ENCODE peak calls at places on chromosomes 4 and X, in ten cellular contexts. U, T, O, Z, W, H, R, S, Y and N are unnamed samples. For H3K36me3 and H3K27me3, the result is how much of the 10 kb centered on the place peaks cover.

GRCh38 chr4:123555500-123556273 is 159.1 kb downstream of the SPRY1 start:
- DNase-seq in U (peak), T (no peak), O (peak), Z (peak), W (no peak), H (peak), R (no peak), S (peak), Y (peak), N (peak)

GRCh38 chr4:173328236-173328901 is 5.8 kb downstream of the HMGB2 start:
- DNase-seq in U (no peak), T (no peak), O (no peak), Z (no peak), W (no peak), H (peak), R (no peak), S (no peak), Y (no peak), N (no peak)

GRCh38 chr4:119627267-119628190 is 1.1 kb downstream of the PDE5A start:
- DNase-seq in U (peak), T (peak), O (peak), Z (peak), W (peak), H (peak), R (peak), S (peak), Y (peak), N (no peak)

GRCh38 chr4:47640911-47641310 is 155.8 kb downstream of the ATP10D start:
- DNase-seq in U (no peak), T (no peak), O (no peak), Z (no peak), W (no peak), H (peak), R (no peak), S (no peak), Y (no peak), N (no peak)

GRCh38 chr4:156799121-156799589 is 172.4 kb downstream of the PDGFC start:
- DNase-seq in U (no peak), T (no peak), O (no peak), Z (no peak), W (no peak), H (peak), R (no peak), S (no peak), Y (no peak), N (no peak)

GRCh38 chrX:37746268-37746931 is 33.5 kb upstream of the CYBB start:
- DNase-seq in U (no peak), T (no peak), O (no peak), Z (no peak), W (no peak), H (no peak), R (no peak), S (no peak), Y (no peak), N (no peak)

GRCh38 chr4:71187399-71188196 is 151.2 kb upstream of the SLC4A4 start:
- DNase-seq in U (peak), T (no peak), O (peak), Z (no peak), W (no peak), H (peak), R (peak), S (peak), Y (peak), N (no peak)

GRCh38 chr4:163448541-163449203 is 24.9 kb downstream of the TKTL2 start:
- DNase-seq in U (no peak), T (no peak), O (no peak), Z (peak), W (no peak), H (peak), R (no peak), S (no peak), Y (no peak), N (no peak)

GRCh38 chr4:8215001-8215427 is 15.9 kb downstream of the SH3TC1 start:
- DNase-seq in U (no peak), T (no peak), O (peak), Z (no peak), W (no peak), H (peak), R (no peak), S (no peak), Y (no peak), N (peak)

GRCh38 chr4:26522478-26522877 is 32.2 kb upstream of the CCKAR start:
- DNase-seq in U (no peak), T (no peak), O (no peak), Z (no peak), W (no peak), H (peak), R (no peak), S (no peak), Y (no peak), N (peak)

GRCh38 chr4:108416831-108417230 is 203.5 kb upstream of the RPL34 start:
- DNase-seq in U (no peak), T (no peak), O (no peak), Z (no peak), W (no peak), H (no peak), R (no peak), S (no peak), Y (no peak), N (no peak)

GRCh38 chr4:147760176-147760575 is 28.3 kb downstream of the ARHGAP10 start:
- DNase-seq in U (no peak), T (no peak), O (no peak), Z (no peak), W (no peak), H (no peak), R (no peak), S (no peak), Y (no peak), N (no peak)

GRCh38 chr4:48698029-48698901 is 81.8 kb downstream of the FRYL start:
- DNase-seq in U (peak), T (peak), O (peak), Z (peak), W (no peak), H (peak), R (no peak), S (peak), Y (peak), N (no peak)

GRCh38 chrX:71017396-71017939 is 50.7 kb downstream of the SNX12 start:
- DNase-seq in U (no peak), T (no peak), O (no peak), Z (peak), W (no peak), H (peak), R (no peak), S (no peak), Y (no peak), N (peak)

GRCh38 chr4:127783026-127783769 is 1.1 kb downstream of the HSPA4L start:
- DNase-seq in U (peak), T (peak), O (peak), Z (peak), W (peak), H (peak), R (no peak), S (peak), Y (peak), N (no peak)

GRCh38 chr4:41256740-41257256 is at the start of gene UCHL1:
- DNase-seq in U (no peak), T (no peak), O (no peak), Z (peak), W (peak), H (peak), R (no peak), S (peak), Y (peak), N (no peak)

GRCh38 chr4:77433102-77433733 is 172.4 kb upstream of the CXCL13 start:
- DNase-seq in U (peak), T (peak), O (no peak), Z (peak), W (peak), H (peak), R (no peak), S (no peak), Y (no peak), N (no peak)

GRCh38 chr4:89410687-89411086 is 103.1 kb upstream of the GPRIN3 start:
- DNase-seq in U (no peak), T (no peak), O (no peak), Z (peak), W (no peak), H (peak), R (no peak), S (no peak), Y (no peak), N (peak)

GRCh38 chrX:106243376-106243775 is 75.3 kb downstream of the PWWP3B start:
- DNase-seq in U (no peak), T (no peak), O (no peak), Z (no peak), W (no peak), H (no peak), R (no peak), S (no peak), Y (no peak), N (no peak)

GRCh38 chrX:55754861-55755294 is 37.3 kb downstream of the RRAGB start:
- DNase-seq in U (no peak), T (no peak), O (no peak), Z (no peak), W (no peak), H (no peak), R (no peak), S (no peak), Y (no peak), N (no peak)

GRCh38 chr4:55330241-55330640 is 15.8 kb upstream of the SRD5A3 start:
- DNase-seq in U (no peak), T (no peak), O (no peak), Z (no peak), W (no peak), H (no peak), R (no peak), S (no peak), Y (no peak), N (no peak)

GRCh38 chrX:25156323-25156722 is 140.6 kb upstream of the ARX start:
- DNase-seq in U (no peak), T (no peak), O (no peak), Z (peak), W (no peak), H (no peak), R (no peak), S (no peak), Y (no peak), N (peak)

GRCh38 chrX:53126377-53126776 is 32.4 kb downstream of the KANTR start:
- DNase-seq in U (no peak), T (no peak), O (no peak), Z (no peak), W (no peak), H (no peak), R (no peak), S (no peak), Y (no peak), N (no peak)
- TF ChIP-seq CTCF in U (no peak), T (no peak), O (no peak), Z (no peak), W (no peak), H (no peak), R (no peak), S (no peak), Y (no peak), N (no peak)

GRCh38 chr4:105710678-105711077 is 2.1 kb downstream of the GSTCD start:
- DNase-seq in U (no peak), T (no peak), O (no peak), Z (no peak), W (peak), H (no peak), R (no peak), S (no peak), Y (no peak), N (no peak)

GRCh38 chr4:105708376-105709080 is at the start of the genes GSTCD and INTS12:
- DNase-seq in U (peak), T (peak), O (peak), Z (peak), W (peak), H (peak), R (peak), S (peak), Y (peak), N (peak)

GRCh38 chr4:105709081-105709450 is 482 bp downstream of the GSTCD start:
- DNase-seq in U (peak), T (peak), O (no peak), Z (no peak), W (peak), H (no peak), R (no peak), S (no peak), Y (no peak), N (no peak)

GRCh38 chr4:105707783-105708182 is 706 bp downstream of the INTS12 start:
- DNase-seq in U (no peak), T (no peak), O (no peak), Z (no peak), W (no peak), H (no peak), R (no peak), S (no peak), Y (no peak), N (no peak)

GRCh38 chr4:105710012-105710600 is 1.5 kb downstream of the GSTCD start:
- DNase-seq in U (no peak), T (no peak), O (no peak), Z (no peak), W (peak), H (no peak), R (no peak), S (no peak), Y (no peak), N (no peak)
- H3K36me3 ChIP-seq in U (under half), T (under half), O (under half), Z (under half), W (under half), H (under half), R (under half), S (under half), Y (under half), N (under half)

DNA sequence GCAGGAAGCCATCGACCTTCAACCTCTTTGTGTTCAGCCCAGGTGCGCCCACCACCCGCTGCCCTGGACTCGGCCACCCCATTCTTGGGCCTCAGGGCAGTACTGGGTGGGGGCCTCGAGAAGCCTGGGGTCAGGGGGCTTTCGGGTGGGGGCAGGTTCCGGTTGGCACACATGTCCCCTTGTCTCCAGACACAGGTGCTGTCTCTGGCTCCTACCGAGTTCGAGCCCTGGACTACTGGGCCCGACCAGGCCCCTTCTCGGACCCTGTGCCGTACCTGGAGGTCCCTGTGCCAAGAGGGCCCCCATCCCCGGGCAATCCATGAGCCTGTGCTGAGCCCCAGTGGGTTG is 7.4 kb upstream of the FGFRL1 start:
- DNase-seq in U (no peak), T (no peak), O (no peak), Z (no peak), W (no peak), H (no peak), R (no peak), S (no peak), Y (no peak), N (no peak)
- H3K27me3 ChIP-seq in U (half or more), T (under half), O (under half), Z (half or more), W (under half), H (half or more), R (under half), S (half or more), Y (under half), N (under half)

DNA sequence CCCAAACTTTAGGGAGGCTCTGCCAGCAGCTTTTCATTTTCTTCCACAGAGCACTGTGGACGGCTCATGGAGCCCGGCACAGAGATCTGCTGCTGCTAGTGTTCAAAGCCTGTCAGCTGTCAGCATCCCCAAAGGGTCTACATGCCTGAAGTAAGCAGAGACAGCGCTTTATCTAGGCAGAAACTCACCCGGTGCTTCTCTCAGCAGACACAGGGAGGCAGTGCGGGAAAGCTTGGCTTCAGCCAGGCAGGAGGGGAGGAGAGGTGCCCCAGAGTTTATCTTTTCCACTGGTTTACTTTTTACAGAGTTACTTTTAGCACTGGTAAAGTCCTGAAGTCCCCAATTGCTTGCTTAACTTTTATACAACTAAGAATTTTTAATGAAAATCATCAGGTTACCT is 339.3 kb downstream of the NKX6-1 start:
- DNase-seq in U (no peak), T (peak), O (no peak), Z (peak), W (peak), H (no peak), R (no peak), S (no peak), Y (no peak), N (no peak)
- TF ChIP-seq CTCF in U (no peak), T (peak), O (no peak), Z (peak), W (peak), H (no peak), R (no peak), S (no peak), Y (no peak), N (no peak)

DNA sequence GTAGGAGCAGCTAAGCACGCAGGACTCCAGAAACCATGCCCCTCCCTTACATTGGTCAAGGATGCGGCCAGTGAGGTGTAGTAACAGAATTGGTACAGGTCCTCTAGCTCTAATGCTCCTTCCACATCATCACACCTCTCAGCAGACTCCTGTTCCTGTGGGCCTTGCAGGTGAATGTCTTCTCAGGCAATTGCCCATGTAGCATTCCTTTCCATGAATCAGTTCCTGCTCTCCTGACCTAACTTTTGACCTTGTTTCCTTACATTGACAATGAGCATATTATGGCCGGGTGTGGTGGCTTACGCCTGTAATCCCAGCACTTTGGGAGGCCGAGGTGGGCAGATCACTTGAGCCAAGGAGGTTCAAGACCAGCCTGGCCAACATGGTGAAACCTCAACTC is 31.3 kb downstream of the MAP7D3 start:
- DNase-seq in U (no peak), T (no peak), O (no peak), Z (no peak), W (no peak), H (no peak), R (no peak), S (no peak), Y (no peak), N (no peak)
- H3K36me3 ChIP-seq in U (under half), T (under half), O (under half), Z (under half), W (under half), H (under half), R (under half), S (half or more), Y (under half), N (under half)

GRCh38 chr4:182483685-182484084 is 240.5 kb downstream of the TENM3 start:
- DNase-seq in U (no peak), T (no peak), O (no peak), Z (no peak), W (no peak), H (no peak), R (no peak), S (no peak), Y (no peak), N (no peak)

GRCh38 chr4:182475539-182475938 is 232.3 kb downstream of the TENM3 start:
- DNase-seq in U (no peak), T (no peak), O (no peak), Z (no peak), W (no peak), H (no peak), R (no peak), S (no peak), Y (no peak), N (no peak)

GRCh38 chr4:182478475-182478874 is 235.3 kb downstream of the TENM3 start:
- DNase-seq in U (no peak), T (peak), O (no peak), Z (peak), W (no peak), H (peak), R (no peak), S (no peak), Y (no peak), N (no peak)
- H3K27me3 ChIP-seq in U (under half), T (under half), O (under half), Z (under half), W (under half), H (under half), R (under half), S (under half), Y (under half), N (under half)